ENCODE peak calls at places on chromosomes 12 and 14, in four cellular contexts. C, V, F and W are unnamed samples.

GRCh38 chr12:91053951-91054715 is 3.7 kb downstream of the KERA start:
- DNase-seq in V (no peak), F (no peak), C (peak; percentile 22), W (no peak)

GRCh38 chr12:118344829-118345228 is 27.9 kb downstream of the TAOK3 start:
- DNase-seq in F (no peak), C (no peak), V (no peak), W (no peak)

GRCh38 chr12:95802482-95803264 is 12.1 kb upstream of the NTN4 start:
- DNase-seq in V (no peak), C (peak; percentile 64), F (no peak), W (no peak)

GRCh38 chr12:91988571-91988970 is 157.1 kb downstream of the BTG1 start:
- DNase-seq in V (no peak), F (no peak), C (no peak), W (no peak)

GRCh38 chr14:90846511-90846910 is 30.3 kb upstream of the TTC7B start:
- DNase-seq in V (no peak), C (no peak), F (no peak), W (no peak)

GRCh38 chr14:96264850-96265249 is 8.8 kb downstream of the BDKRB1 start:
- DNase-seq in F (no peak), V (no peak), C (no peak), W (no peak)

GRCh38 chr12:106254724-106255123 is 6.9 kb upstream of the CKAP4 start:
- DNase-seq in V (no peak), C (peak; percentile 8), F (no peak), W (no peak)

GRCh38 chr14:60214003-60214402 is 35.0 kb upstream of the PPM1A start:
- DNase-seq in F (no peak), C (no peak), V (no peak), W (no peak)

GRCh38 chr14:58299665-58300202 is 1.4 kb downstream of the ARID4A start:
- DNase-seq in V (no peak), F (peak; percentile 14), C (peak; percentile 57), W (no peak)

GRCh38 chr14:101215936-101216335 is 312.4 kb upstream of the RTL1 start:
- DNase-seq in F (no peak), V (no peak), C (no peak), W (peak; percentile 22)

GRCh38 chr12:19643635-19644034 is 204.3 kb downstream of the AEBP2 start:
- DNase-seq in C (no peak), F (peak; percentile 5), V (no peak), W (no peak)

GRCh38 chr12:7612851-7613250 is 52.9 kb downstream of the APOBEC1 start:
- DNase-seq in C (no peak), F (no peak), V (no peak), W (no peak)

GRCh38 chr14:58488550-58488949 is 61.0 kb downstream of the KIAA0586 start:
- DNase-seq in V (no peak), F (no peak), C (no peak), W (no peak)

GRCh38 chr14:103031956-103032355 is 25.4 kb downstream of the CDC42BPB start:
- DNase-seq in V (no peak), F (no peak), C (peak; percentile 55), W (peak; percentile 44)

GRCh38 chr12:67348683-67349082 is 79.5 kb downstream of the CAND1 start:
- DNase-seq in C (no peak), F (no peak), V (no peak), W (no peak)

GRCh38 chr14:100470523-100470897 is 116.7 kb downstream of the BEGAIN start:
- DNase-seq in F (peak; percentile 13), V (no peak), C (no peak), W (no peak)

GRCh38 chr14:24240110-24240918 is 2.1 kb downstream of the TINF2 start:
- DNase-seq in F (no peak), C (no peak), V (peak; percentile 21), W (no peak)

GRCh38 chr12:9784816-9785215 is 24.1 kb upstream of the CD69 start:
- DNase-seq in F (no peak), V (no peak), C (no peak), W (no peak)

GRCh38 chr12:91974541-91974940 is 171.1 kb downstream of the BTG1 start:
- DNase-seq in C (no peak), F (no peak), V (no peak), W (no peak)

GRCh38 chr12:6462234-6462995 is 8.1 kb downstream of the VAMP1 start:
- DNase-seq in C (no peak), F (no peak), V (no peak), W (no peak)

GRCh38 chr12:118371354-118372282 is 1.1 kb downstream of the TAOK3 start:
- DNase-seq in F (peak; percentile 27), C (peak; percentile 38), V (peak; percentile 70), W (no peak)

GRCh38 chr14:105408592-105408991 is 10.3 kb downstream of the TEX22 start:
- DNase-seq in V (no peak), C (no peak), F (no peak), W (no peak)

GRCh38 chr14:104136472-104137296 is 1.7 kb upstream of the KIF26A start:
- DNase-seq in C (no peak), V (peak; percentile 62), F (no peak), W (no peak)

GRCh38 chr12:7042847-7043246 is 17.7 kb upstream of the C1S start:
- DNase-seq in F (peak; percentile 53), V (no peak), C (no peak), W (no peak)

GRCh38 chr12:62720661-62721330 is 214.2 kb downstream of the PPM1H start:
- DNase-seq in C (no peak), F (no peak), V (no peak), W (no peak)

DNA sequence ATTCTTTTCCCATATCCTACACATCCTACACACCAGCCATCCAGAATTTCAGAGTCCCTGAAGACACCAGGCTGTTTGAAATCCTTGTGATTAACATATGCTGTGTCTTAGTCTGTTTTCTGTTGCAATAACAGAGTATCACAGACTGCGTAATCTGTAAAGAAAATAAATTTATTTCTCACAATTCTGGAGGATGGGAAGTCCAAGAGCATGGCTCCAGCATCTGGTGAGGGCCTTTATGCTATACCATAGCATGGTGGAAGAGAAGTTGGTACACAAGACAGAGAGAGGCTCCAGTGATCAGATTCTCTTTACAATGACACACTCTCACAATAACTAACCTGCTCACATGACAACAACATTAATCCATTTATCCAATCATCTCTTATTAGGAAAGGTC is 4.1 kb downstream of the ART4 start:
- DNase-seq in C (no peak), F (no peak), V (no peak), W (no peak)
- TF ChIP-seq CTCF in C (no peak), F (no peak), V (no peak), W (no peak)

DNA sequence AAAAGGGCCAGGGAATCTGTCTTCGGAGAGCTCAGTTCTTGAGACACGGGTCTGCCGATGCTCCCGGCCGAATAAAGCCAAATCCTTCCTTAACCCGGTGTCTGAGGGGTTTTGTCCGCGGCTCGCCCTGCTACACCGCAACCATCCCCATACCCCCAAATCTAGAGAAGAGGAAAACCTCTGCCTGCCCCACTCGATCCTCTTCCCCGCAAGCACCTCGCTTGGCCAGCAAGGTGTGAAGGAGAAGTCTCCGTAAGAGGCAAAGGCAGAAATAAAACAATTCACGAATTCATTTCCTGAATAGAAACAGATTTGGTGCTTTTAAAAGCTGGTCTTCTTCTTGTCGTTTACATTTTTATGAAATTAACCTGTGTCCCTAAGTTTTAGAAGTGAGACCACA is 67.3 kb upstream of the GALNT9 start:
- DNase-seq in C (no peak), F (no peak), V (no peak), W (no peak)
- H3K27me3 ChIP-seq in C (peaks cover 14% of the 10 kb centered on the region), F (peaks cover 14% of the 10 kb centered on the region), V (peaks cover 28% of the 10 kb centered on the region), W (peaks cover 69% of the 10 kb centered on the region)

GRCh38 chr14:21902561-21903199 is 229.1 kb upstream of the OR4E1 start:
- DNase-seq in F (no peak), V (no peak), C (no peak), W (no peak)
- TF ChIP-seq CTCF in F (no peak), V (no peak), C (no peak), W (no peak)

GRCh38 chr12:1872448-1872847 is 46.0 kb downstream of the CACNA2D4 start:
- DNase-seq in F (no peak), V (no peak), C (peak; percentile 7), W (no peak)

GRCh38 chr12:1870998-1871917 is 47.2 kb downstream of the CACNA2D4 start:
- DNase-seq in F (no peak), V (no peak), C (peak; percentile 7), W (no peak)

GRCh38 chr12:1865284-1865866 is 45.0 kb downstream of the LRTM2 start:
- DNase-seq in F (no peak), C (no peak), V (no peak), W (peak; percentile 10)

GRCh38 chr12:1870086-1870485 is 48.4 kb downstream of the CACNA2D4 start:
- DNase-seq in V (no peak), F (no peak), C (peak; percentile 8), W (no peak)

GRCh38 chr12:1869145-1869544 is 48.8 kb downstream of the LRTM2 start:
- DNase-seq in F (no peak), C (peak; percentile 4), V (no peak), W (no peak)
- H3K27me3 ChIP-seq in F (peaks cover 2% of the 10 kb centered on the region), C (no peaks in the 10 kb centered on the region), V (no peaks in the 10 kb centered on the region), W (peaks cover 11% of the 10 kb centered on the region)

DNA sequence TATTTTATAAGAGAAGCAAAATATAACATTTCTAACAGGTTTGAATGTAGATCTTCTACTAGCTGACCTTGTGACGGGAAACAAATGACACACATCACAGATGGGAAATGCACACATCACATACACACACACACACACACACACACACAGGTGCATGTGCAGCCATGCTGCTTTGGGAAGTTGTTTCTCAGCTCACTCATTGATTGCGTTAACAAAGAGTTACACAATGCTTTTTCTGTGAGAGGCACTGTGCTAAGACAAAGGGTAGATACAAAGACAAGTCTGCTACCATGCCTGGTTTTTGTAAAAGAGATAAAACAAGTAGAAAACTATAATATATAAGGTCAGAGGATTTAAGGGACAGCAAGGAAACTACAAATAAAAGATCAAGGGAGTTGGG is 1.3 kb upstream of the NR1H4 start:
- DNase-seq in F (no peak), V (no peak), C (no peak), W (no peak)
- TF ChIP-seq CTCF in F (no peak), V (no peak), C (no peak), W (no peak)

DNA sequence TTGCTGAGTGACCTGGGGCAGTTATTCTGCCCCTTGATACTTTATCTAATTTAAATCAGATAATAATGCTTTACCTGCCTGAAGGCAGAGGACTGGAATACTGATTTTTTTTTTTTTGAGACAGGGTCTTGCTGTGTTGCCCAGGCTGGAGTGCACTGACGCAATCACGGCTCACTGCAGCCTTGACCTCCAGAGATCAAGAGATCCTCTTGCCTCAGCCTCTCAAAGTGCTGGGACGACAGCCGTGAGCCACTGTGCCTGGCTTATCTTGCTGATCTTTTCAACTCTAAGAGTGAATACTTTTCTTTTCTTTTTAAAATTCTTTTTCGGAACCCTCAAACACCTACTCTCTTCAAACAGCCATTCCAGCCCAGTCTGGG is 699 bp upstream of the B4GALNT3 start:
- DNase-seq in F (no peak), C (no peak), V (no peak), W (no peak)
- H3K27me3 ChIP-seq in F (peaks cover 12% of the 10 kb centered on the region), C (peaks cover 4% of the 10 kb centered on the region), V (peaks cover 24% of the 10 kb centered on the region), W (peaks cover 47% of the 10 kb centered on the region)

GRCh38 chr12:94650143-94651056 is at the start of gene TMCC3:
- DNase-seq in V (peak; percentile 80), F (no peak), C (peak; percentile 65), W (peak; percentile 63)
- TF ChIP-seq CTCF in V (no peak), F (no peak), C (no peak), W (no peak)